ENCODE peak calls at places on chromosomes 6 and 20, in nine cellular contexts. L is pancreas; A is choroid plexus epithelial cell; P is RWPE1; T is heart right ventricle; W is CD4-positive, alpha-beta T cell; J is uterus; H is suprapubic skin; I is CD8-positive, alpha-beta T cell. B is an unnamed sample.

GRCh38 chr20:668638-669037 is 7.0 kb downstream of the SCRT2 start:
- DNase-seq in I (no peak), W (no peak), L (no peak), H (no peak), T (no peak), P (no peak), J (no peak), A (no peak), B (no peak)

GRCh38 chr20:63314566-63315239 is 21.7 kb downstream of the COL20A1 start:
- DNase-seq in H (no peak), P (no peak), W (no peak), L (peak), J (no peak), I (no peak), T (no peak), A (no peak), B (no peak)

GRCh38 chr6:105015482-105015881 is 58.6 kb downstream of the LIN28B start:
- DNase-seq in H (no peak), T (no peak), I (no peak), J (no peak), A (peak), W (no peak), L (no peak), P (no peak), B (no peak)

GRCh38 chr6:142290851-142291250 is 11.0 kb upstream of the ADGRG6 start:
- DNase-seq in A (no peak), L (no peak), J (no peak), I (no peak), H (no peak), P (no peak), T (no peak), W (no peak), B (no peak)

GRCh38 chr6:32393660-32394420 is 13.1 kb downstream of the BTNL2 start:
- DNase-seq in T (peak), L (no peak), P (no peak), I (no peak), J (no peak), W (no peak), H (no peak), A (peak), B (no peak)

GRCh38 chr6:33651947-33652346 is 30.8 kb downstream of the ITPR3 start:
- DNase-seq in I (no peak), A (no peak), P (no peak), J (no peak), H (no peak), L (no peak), W (no peak), T (no peak), B (no peak)

GRCh38 chr20:22369100-22369499 is 215.3 kb downstream of the FOXA2 start:
- DNase-seq in L (no peak), T (no peak), H (no peak), J (no peak), W (no peak), P (no peak), I (no peak), A (no peak), B (no peak)

GRCh38 chr6:12709556-12709955 is 7.0 kb upstream of the PHACTR1 start:
- DNase-seq in W (no peak), A (no peak), J (no peak), T (no peak), L (no peak), P (no peak), H (no peak), I (no peak), B (no peak)

GRCh38 chr20:58818585-58819285 is 32.0 kb downstream of the GNAS-AS1 start:
- DNase-seq in P (peak), I (no peak), T (no peak), H (no peak), J (no peak), L (no peak), W (no peak), A (peak), B (no peak)

GRCh38 chr6:136703331-136703846 is 88.9 kb downstream of the MAP3K5 start:
- DNase-seq in H (no peak), W (no peak), P (no peak), J (no peak), A (no peak), L (no peak), T (no peak), I (no peak), B (no peak)

GRCh38 chr6:12911387-12911960 is 194.9 kb downstream of the PHACTR1 start:
- DNase-seq in T (no peak), I (no peak), L (no peak), A (peak), P (no peak), H (no peak), J (no peak), W (no peak), B (no peak)

GRCh38 chr20:1374246-1374645 is 18.6 kb downstream of the FKBP1A start:
- DNase-seq in P (no peak), W (no peak), T (peak), J (no peak), H (no peak), A (no peak), L (no peak), I (no peak), B (no peak)

GRCh38 chr20:45157977-45158376 is 16.7 kb upstream of the PI3 start:
- DNase-seq in J (no peak), H (no peak), A (peak), T (no peak), I (no peak), P (peak), W (no peak), L (no peak), B (no peak)

GRCh38 chr20:46545077-46545826 is 5.2 kb downstream of the OCSTAMP start:
- DNase-seq in H (no peak), J (no peak), W (no peak), P (no peak), T (no peak), A (peak), I (no peak), L (no peak), B (no peak)

GRCh38 chr6:52509281-52510212 is 67.3 kb downstream of the TRAM2 start:
- DNase-seq in T (no peak), A (no peak), W (no peak), H (no peak), L (no peak), I (no peak), J (no peak), P (no peak), B (no peak)

GRCh38 chr20:62083312-62083711 is 17.6 kb upstream of the TAF4 start:
- DNase-seq in L (no peak), W (no peak), P (no peak), J (no peak), H (no peak), A (no peak), I (no peak), T (no peak), B (no peak)

GRCh38 chr6:129498950-129499870 is 210.8 kb downstream of the ARHGAP18 start:
- DNase-seq in P (peak), H (no peak), J (no peak), A (peak), T (no peak), L (no peak), I (no peak), W (peak), B (no peak)

GRCh38 chr20:9583151-9583550 is 68.8 kb downstream of the LAMP5 start:
- DNase-seq in H (no peak), T (no peak), W (no peak), P (no peak), L (no peak), J (no peak), I (no peak), A (no peak), B (no peak)

GRCh38 chr6:158764941-158765340 is 54.2 kb downstream of the EZR start:
- DNase-seq in I (no peak), J (no peak), T (no peak), H (peak), A (no peak), P (no peak), W (no peak), L (no peak), B (no peak)

GRCh38 chr20:31894980-31895675 is 24.7 kb downstream of the TTLL9 start:
- DNase-seq in H (peak), P (peak), W (no peak), T (peak), L (no peak), I (no peak), A (peak), J (peak), B (no peak)

GRCh38 chr20:51643390-51643789 is 100.9 kb upstream of the NFATC2 start:
- DNase-seq in I (no peak), A (no peak), H (no peak), W (no peak), T (no peak), L (no peak), J (no peak), P (no peak), B (no peak)

GRCh38 chr6:151310852-151311767 is 71.3 kb downstream of the AKAP12 start:
- DNase-seq in W (no peak), P (no peak), L (no peak), J (no peak), H (no peak), T (no peak), I (no peak), A (no peak), B (no peak)

GRCh38 chr6:36035240-36035639 is 7.6 kb downstream of the MAPK14 start:
- DNase-seq in L (no peak), T (no peak), P (no peak), J (no peak), I (no peak), H (no peak), A (no peak), W (no peak), B (no peak)

GRCh38 chr20:41654884-41655283 is 36.7 kb upstream of the CHD6 start:
- DNase-seq in A (peak), I (no peak), T (peak), W (no peak), P (peak), H (no peak), J (no peak), L (no peak), B (no peak)

GRCh38 chr6:164408868-164409267 is 900.5 kb downstream of the C6orf118 start:
- DNase-seq in L (no peak), W (no peak), I (no peak), P (no peak), T (no peak), H (no peak), J (no peak), A (no peak), B (no peak)

GRCh38 chr6:90221403-90221802 is 75.2 kb downstream of the BACH2 start:
- DNase-seq in W (no peak), J (no peak), A (no peak), L (no peak), T (no peak), H (no peak), I (no peak), P (no peak), B (no peak)
- TF ChIP-seq CTCF in W (no peak), J (no peak), A (no peak), L (no peak), T (no peak), H (no peak), I (no peak), P (no peak), B (no peak)

GRCh38 chr6:145051661-145052060 is 683.7 kb downstream of the EPM2A start:
- DNase-seq in L (no peak), P (no peak), A (no peak), I (no peak), H (no peak), T (no peak), J (no peak), W (no peak), B (no peak)
- TF ChIP-seq CTCF in L (no peak), P (no peak), A (no peak), I (no peak), H (no peak), T (no peak), J (no peak), W (no peak), B (no peak)

DNA sequence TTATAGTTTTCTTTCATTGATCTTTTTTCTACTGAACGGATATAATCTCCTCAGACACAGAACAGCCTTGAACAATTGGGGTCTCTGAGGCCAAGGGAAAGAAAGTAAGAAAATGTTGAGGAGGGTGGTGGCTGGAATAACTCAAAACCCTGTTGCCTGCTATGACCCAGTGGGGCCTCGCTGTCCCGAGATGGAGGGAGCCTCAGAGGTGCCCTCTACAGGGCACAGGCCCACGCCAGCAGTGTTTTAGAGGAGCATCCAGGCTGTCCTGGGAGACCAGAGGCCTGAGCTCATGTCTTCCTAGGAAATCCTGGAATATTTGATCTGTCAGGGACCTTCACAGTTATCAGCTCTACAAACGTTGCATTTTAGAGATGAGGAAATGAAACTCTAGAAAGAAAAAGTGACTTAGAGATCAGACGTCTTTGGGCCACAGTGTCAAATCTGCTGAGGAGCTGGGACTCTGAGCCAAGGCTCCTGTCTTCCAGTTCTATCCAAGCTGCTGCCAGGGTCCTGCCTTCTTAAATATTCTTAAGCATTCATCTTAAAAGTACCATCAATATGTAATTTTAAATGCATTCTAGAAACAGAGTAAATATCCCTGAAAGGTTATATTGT is 26.3 kb downstream of the ALDH5A1 start:
- DNase-seq in A (peak), J (no peak), L (peak), P (peak), H (no peak), T (peak), W (no peak), I (peak), B (peak)
- TF ChIP-seq CTCF in A (peak), J (peak), L (peak), P (peak), H (no peak), T (peak), W (peak), I (no peak), B (peak)

GRCh38 chr6:83511901-83512681 is at the start of gene PRSS35:
- DNase-seq in T (peak), W (no peak), I (no peak), J (peak), P (peak), L (peak), H (no peak), A (peak), B (peak)
- TF ChIP-seq CTCF in T (peak), W (no peak), I (no peak), J (peak), P (peak), L (peak), H (no peak), A (peak), B (peak)

DNA sequence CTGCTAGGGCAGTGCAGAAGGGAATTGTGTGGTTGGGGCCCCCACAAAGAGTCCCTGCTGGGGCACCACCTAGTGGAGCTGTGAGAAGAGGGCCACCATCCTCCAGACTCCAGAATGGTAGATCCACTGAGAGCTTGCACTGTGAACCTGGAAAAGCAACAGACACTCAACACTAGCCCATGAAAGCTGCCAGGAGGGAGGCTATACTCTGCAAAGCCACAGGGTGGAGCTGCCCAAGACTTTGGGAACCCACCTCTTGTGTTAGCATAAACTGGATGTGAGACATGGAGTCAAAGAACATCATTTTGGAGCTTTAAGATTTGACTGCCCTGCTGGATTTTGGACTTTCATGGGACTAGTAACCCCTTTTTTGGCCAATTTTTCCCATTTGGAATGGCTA is 328.4 kb upstream of the KHDRBS2 start:
- DNase-seq in J (no peak), P (no peak), H (no peak), W (no peak), I (no peak), T (no peak), L (no peak), A (no peak), B (no peak)
- TF ChIP-seq CTCF in J (no peak), P (no peak), H (no peak), W (no peak), I (no peak), T (no peak), L (no peak), A (no peak), B (no peak)

DNA sequence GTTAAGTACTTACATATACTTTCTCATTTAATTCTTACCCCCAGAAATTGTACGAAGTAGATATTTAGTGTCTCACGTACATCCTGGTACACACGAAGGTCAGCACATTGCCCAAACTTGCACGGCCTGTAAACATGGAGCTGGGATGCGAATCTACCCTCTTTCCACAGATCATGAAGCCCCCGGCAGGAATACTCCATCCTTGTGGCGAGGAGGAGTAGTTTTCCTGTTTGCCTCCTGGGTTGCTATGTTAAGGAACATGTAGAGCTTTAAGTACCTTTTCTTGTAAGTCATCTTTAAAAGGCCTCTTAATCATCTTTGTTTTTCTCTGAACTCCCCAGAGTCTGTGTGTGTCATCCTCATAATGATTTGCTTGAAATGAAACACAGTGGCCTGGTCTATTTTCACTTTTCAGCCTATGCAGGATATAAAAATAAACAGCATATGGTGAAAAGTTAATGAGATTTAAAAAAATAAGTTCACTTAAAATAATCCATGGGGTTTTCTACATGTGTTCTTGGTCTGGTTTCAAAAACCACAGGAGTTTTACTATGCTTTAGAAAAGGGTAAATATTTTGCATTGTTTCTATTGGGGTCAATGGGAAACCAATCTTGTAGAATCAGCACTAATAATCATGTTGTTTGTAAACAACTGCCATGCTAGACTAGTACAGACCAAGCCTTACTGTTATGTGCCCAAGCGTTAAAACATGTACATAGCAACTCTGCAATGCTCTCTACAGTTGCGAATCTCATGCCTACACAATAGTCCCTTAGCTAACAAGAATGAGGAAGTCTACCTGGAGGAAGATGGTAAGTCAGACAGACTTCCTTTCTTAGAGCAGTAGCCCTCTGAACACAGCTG is 9.3 kb upstream of the ARID1B start:
- DNase-seq in H (no peak), A (peak), I (no peak), T (no peak), W (no peak), J (no peak), L (no peak), P (no peak), B (no peak)
- TF ChIP-seq CTCF in H (no peak), A (peak), I (no peak), T (no peak), W (no peak), J (no peak), L (no peak), P (no peak), B (no peak)

GRCh38 chr6:146775227-146775626 is 176.5 kb downstream of the ADGB start:
- DNase-seq in T (no peak), J (no peak), A (peak), I (no peak), W (no peak), L (no peak), P (peak), H (no peak), B (no peak)
- TF ChIP-seq CTCF in T (no peak), J (no peak), A (no peak), I (no peak), W (peak), L (no peak), P (no peak), H (no peak), B (peak)

B was measured in osteocyte.